ENCODE peak calls at places on chromosomes 13 and 19, in four cellular contexts. J, X, M and G are unnamed samples.

GRCh38 chr13:24280722-24281121 is 28.7 kb upstream of the C1QTNF9 start:
- DNase-seq in J (no peak), X (no peak), M (peak; percentile 30), G (no peak)

GRCh38 chr13:27043013-27043412 is 128.6 kb downstream of the USP12 start:
- DNase-seq in J (no peak), X (peak; percentile 24), M (no peak), G (no peak)

GRCh38 chr19:46216612-46217011 is 12.9 kb upstream of the IGFL1 start:
- DNase-seq in J (no peak), X (no peak), M (no peak), G (no peak)

GRCh38 chr13:40189426-40189825 is 477.0 kb downstream of the FOXO1 start:
- DNase-seq in J (no peak), X (no peak), M (no peak), G (no peak)

GRCh38 chr13:93762703-93763102 is 536.1 kb downstream of the GPC6 start:
- DNase-seq in J (no peak), X (no peak), M (no peak), G (no peak)

GRCh38 chr13:83065136-83065535 is 817.1 kb downstream of the SLITRK1 start:
- DNase-seq in J (no peak), X (no peak), M (no peak), G (no peak)

GRCh38 chr13:45847554-45848224 is 3.9 kb downstream of the SIAH3 start:
- DNase-seq in J (peak; percentile 8), X (no peak), M (no peak), G (no peak)

GRCh38 chr13:38733146-38733545 is 46.3 kb downstream of the FREM2 start:
- DNase-seq in J (no peak), X (no peak), M (no peak), G (no peak)

GRCh38 chr19:54439174-54439851 is 9.7 kb upstream of the LENG8 start:
- DNase-seq in J (peak; percentile 47), X (peak; percentile 56), M (no peak), G (peak; percentile 61)

GRCh38 chr13:28755546-28755870 is 36.7 kb upstream of the SLC46A3 start:
- DNase-seq in J (no peak), X (no peak), M (no peak), G (no peak)

GRCh38 chr19:34124828-34125227 is 47.5 kb upstream of the LSM14A start:
- DNase-seq in J (no peak), X (peak; percentile 24), M (no peak), G (no peak)

GRCh38 chr19:39867952-39868351 is 21.8 kb upstream of the FBL start:
- DNase-seq in J (no peak), X (no peak), M (no peak), G (no peak)

GRCh38 chr19:43780706-43781525 is at the start of gene KCNN4:
- DNase-seq in J (peak; percentile 67), X (no peak), M (no peak), G (no peak)

GRCh38 chr13:24458736-24459135 is 53.8 kb downstream of the PARP4 start:
- DNase-seq in J (no peak), X (no peak), M (no peak), G (no peak)

GRCh38 chr19:45097450-45097775 is 4.4 kb downstream of the PPP1R37 start:
- DNase-seq in J (no peak), X (no peak), M (no peak), G (no peak)

GRCh38 chr13:50352720-50353491 is 337.7 kb downstream of the KCNRG start:
- DNase-seq in J (no peak), X (no peak), M (no peak), G (no peak)

GRCh38 chr13:94607939-94608338 is 6.3 kb downstream of the GPR180 start:
- DNase-seq in J (no peak), X (no peak), M (no peak), G (no peak)

GRCh38 chr19:16118489-16119033 is 6.9 kb downstream of the RAB8A start:
- DNase-seq in J (no peak), X (no peak), M (peak; percentile 97), G (no peak)

GRCh38 chr19:11420894-11421606 is 1.9 kb upstream of the RGL3 start:
- DNase-seq in J (no peak), X (no peak), M (no peak), G (no peak)

GRCh38 chr19:12891553-12892021 is 627 bp downstream of the GCDH start:
- DNase-seq in J (peak; percentile 28), X (peak; percentile 20), M (no peak), G (no peak)

GRCh38 chr13:67620665-67621064 is 390.5 kb upstream of the PCDH9 start:
- DNase-seq in J (no peak), X (no peak), M (no peak), G (no peak)

GRCh38 chr13:110644892-110645521 is 29.7 kb downstream of the NAXD start:
- DNase-seq in J (no peak), X (no peak), M (no peak), G (no peak)

GRCh38 chr19:44951179-44952159 is 3.7 kb upstream of the CLPTM1 start:
- DNase-seq in J (peak; percentile 87), X (peak; percentile 85), M (no peak), G (peak; percentile 74)

GRCh38 chr19:33715462-33715861 is 81.2 kb upstream of the KCTD15 start:
- DNase-seq in J (no peak), X (no peak), M (no peak), G (no peak)

GRCh38 chr13:98411013-98411412 is 165.9 kb downstream of the STK24 start:
- DNase-seq in J (no peak), X (no peak), M (no peak), G (no peak)

GRCh38 chr13:99312493-99312883 is 5.3 kb upstream of the GPR183 start:
- DNase-seq in J (no peak), X (no peak), M (no peak), G (no peak)

DNA sequence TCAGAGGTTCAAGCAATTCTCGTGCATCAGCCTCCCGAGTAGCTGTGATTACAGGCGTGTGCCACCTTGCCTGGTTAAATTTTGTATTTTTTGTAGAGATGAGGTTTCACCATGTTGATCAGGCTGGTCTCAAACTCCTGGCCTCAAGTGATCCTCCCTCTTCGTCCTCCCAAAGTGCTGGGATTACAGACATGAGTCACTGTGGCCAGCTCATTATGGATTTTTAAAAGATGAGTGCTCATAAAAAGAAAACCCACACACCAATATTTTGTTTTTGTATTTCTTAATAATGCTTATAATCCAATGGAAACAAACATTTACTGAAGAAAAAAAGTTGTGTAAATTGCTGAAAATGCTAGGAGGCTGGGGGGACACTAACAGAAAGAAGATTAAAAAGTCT is 5.0 kb upstream of the MICU2 start:
- DNase-seq in J (no peak), X (no peak), M (no peak), G (no peak)
- TF ChIP-seq BHLHE40 in J (no peak), X (no peak), M (no peak), G (no peak)

GRCh38 chr13:32659736-32660135 is 73.5 kb downstream of the PDS5B start:
- DNase-seq in J (no peak), X (no peak), M (no peak), G (no peak)
- TF ChIP-seq TARDBP in J (no peak), X (no peak), M (no peak), G (no peak)

GRCh38 chr13:44229371-44230030 is 144.1 kb upstream of the SERP2 start:
- DNase-seq in J (no peak), X (no peak), M (no peak), G (no peak)
- TF ChIP-seq FOXM1 in J (no peak), X (no peak), M (no peak), G (no peak)

DNA sequence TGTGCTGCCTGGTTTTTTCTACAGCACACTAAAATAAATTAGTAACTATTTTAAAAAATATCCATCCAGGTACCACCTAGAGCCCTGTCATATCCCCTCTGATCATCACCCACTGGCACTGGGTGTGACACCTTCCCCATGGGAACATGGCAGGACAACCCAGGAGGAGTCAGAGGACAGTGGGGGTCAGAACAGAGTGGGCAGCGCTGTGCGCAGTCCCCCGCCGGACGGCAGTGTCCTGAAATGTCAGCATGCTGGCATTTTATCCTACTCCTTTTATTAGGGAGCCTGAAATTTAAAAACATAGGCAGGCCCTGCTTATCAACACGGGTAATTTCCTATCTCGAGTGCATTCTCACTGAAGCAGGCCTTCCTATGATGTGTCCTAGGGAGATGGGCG is 42.1 kb upstream of the GAS6 start:
- DNase-seq in J (no peak), X (no peak), M (no peak), G (no peak)
- TF ChIP-seq BHLHE40 in J (no peak), X (no peak), M (no peak), G (no peak)

GRCh38 chr13:72149701-72150100 is 282.7 kb upstream of the DACH1 start:
- DNase-seq in J (no peak), X (no peak), M (no peak), G (no peak)

GRCh38 chr13:72146816-72147215 is 279.8 kb upstream of the DACH1 start:
- DNase-seq in J (no peak), X (no peak), M (no peak), G (no peak)

GRCh38 chr13:72145383-72145782 is 278.4 kb upstream of the DACH1 start:
- DNase-seq in J (no peak), X (no peak), M (no peak), G (no peak)

GRCh38 chr13:72150502-72150901 is 283.5 kb upstream of the DACH1 start:
- DNase-seq in J (no peak), X (no peak), M (no peak), G (no peak)

DNA sequence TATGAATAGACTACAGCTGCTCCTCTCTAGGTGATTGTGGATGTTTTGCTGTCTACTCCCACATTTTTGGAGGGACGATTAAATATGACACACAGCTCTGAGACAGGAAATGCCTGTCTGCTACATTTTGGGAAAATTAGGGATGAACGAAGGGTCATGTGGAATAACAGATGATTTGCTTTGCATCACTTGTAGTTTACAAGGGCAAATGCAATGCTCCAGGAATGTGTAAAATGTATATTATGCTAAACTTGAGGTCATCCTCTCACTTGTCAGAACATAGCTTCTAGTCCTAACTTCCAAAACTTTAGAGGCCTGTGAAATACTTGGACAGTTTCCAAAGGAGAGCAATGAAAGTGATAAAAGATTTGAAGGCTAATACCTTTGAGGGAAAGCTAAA is 284.2 kb upstream of the DACH1 start:
- DNase-seq in J (no peak), X (no peak), M (no peak), G (no peak)
- TF ChIP-seq TARDBP in J (no peak), X (no peak), M (no peak), G (no peak)

GRCh38 chr13:41459754-41460111 is 2.4 kb downstream of the RGCC start:
- DNase-seq in J (no peak), X (no peak), M (no peak), G (no peak)

GRCh38 chr13:41458939-41459753 is 1.8 kb downstream of the RGCC start:
- DNase-seq in J (peak; percentile 68), X (peak; percentile 30), M (no peak), G (peak; percentile 62)

GRCh38 chr13:41456768-41457588 is at the start of gene RGCC:
- DNase-seq in J (peak; percentile 72), X (peak; percentile 30), M (no peak), G (peak; percentile 76)

GRCh38 chr13:41457589-41458186 is 338 bp downstream of the RGCC start:
- DNase-seq in J (peak; percentile 23), X (no peak), M (no peak), G (peak; percentile 21)

GRCh38 chr13:41458187-41458938 is 1.0 kb downstream of the RGCC start:
- DNase-seq in J (peak; percentile 70), X (no peak), M (no peak), G (peak; percentile 45)
- TF ChIP-seq FOXM1 in J (no peak), X (no peak), M (no peak), G (no peak)